ENCODE peak calls at places on chromosomes 4 and X, in seven cellular contexts. Q is esophagus squamous epithelium; K is naive thymus-derived CD4-positive, alpha-beta T cell; O is HCT116; X is heart left ventricle; A is CD8-positive, alpha-beta T cell; T is uterus. M is an unnamed sample.

GRCh38 chr4:6251365-6251764 is 18.3 kb upstream of the WFS1 start:
- DNase-seq in Q (no peak), A (no peak), O (no peak), T (no peak), K (no peak), X (no peak), M (no peak)

GRCh38 chr4:21136231-21136630 is 436.0 kb downstream of the PACRGL start:
- DNase-seq in X (no peak), T (no peak), O (no peak), A (no peak), K (no peak), Q (no peak), M (no peak)

GRCh38 chr4:133982533-133983224 is 218.9 kb downstream of the PABPC4L start:
- DNase-seq in Q (no peak), K (no peak), O (no peak), T (no peak), X (no peak), A (no peak), M (no peak)

GRCh38 chrX:57453901-57454300 is 137.9 kb upstream of the ZXDB start:
- DNase-seq in T (no peak), O (no peak), Q (no peak), X (no peak), A (no peak), K (peak; percentile 22), M (peak; percentile 0)

GRCh38 chr4:61427818-61428495 is 227.8 kb downstream of the ADGRL3 start:
- DNase-seq in K (no peak), X (no peak), A (no peak), Q (no peak), O (no peak), T (no peak), M (no peak)

GRCh38 chr4:41120297-41121217 is 93.8 kb downstream of the APBB2 start:
- DNase-seq in O (no peak), A (no peak), K (no peak), Q (no peak), T (peak; percentile 79), X (no peak), M (no peak)

GRCh38 chr4:38612996-38613395 is 51.0 kb upstream of the KLF3 start:
- DNase-seq in A (no peak), T (no peak), O (no peak), K (no peak), Q (no peak), X (no peak), M (peak; percentile 74)

GRCh38 chr4:152415980-152416379 is 119.9 kb downstream of the FBXW7 start:
- DNase-seq in Q (no peak), A (no peak), T (no peak), X (no peak), O (no peak), K (no peak), M (no peak)

GRCh38 chr4:26069218-26069617 is 155.2 kb downstream of the SMIM20 start:
- DNase-seq in A (no peak), X (no peak), K (no peak), O (no peak), Q (no peak), T (no peak), M (peak; percentile 10)

GRCh38 chrX:129823115-129823514 is 20.6 kb downstream of the ZDHHC9 start:
- DNase-seq in T (peak; percentile 22), K (peak; percentile 63), O (no peak), A (peak; percentile 61), X (peak; percentile 30), Q (no peak), M (peak; percentile 51)

GRCh38 chr4:128958194-128958593 is 135.1 kb downstream of the SCLT1 start:
- DNase-seq in Q (no peak), X (no peak), O (no peak), T (no peak), A (no peak), K (peak; percentile 3), M (peak; percentile 6)

GRCh38 chr4:173288698-173289350 is 45.3 kb downstream of the HMGB2 start:
- DNase-seq in Q (no peak), T (no peak), O (no peak), A (no peak), K (no peak), X (no peak), M (peak; percentile 10)

GRCh38 chrX:70026112-70026850 is 23.5 kb downstream of the AWAT2 start:
- DNase-seq in X (no peak), Q (no peak), A (no peak), T (no peak), O (no peak), K (no peak), M (no peak)

GRCh38 chr4:149987330-149987751 is 90.9 kb upstream of the DCLK2 start:
- DNase-seq in Q (no peak), O (no peak), T (no peak), A (no peak), X (no peak), K (no peak), M (no peak)

GRCh38 chr4:15402974-15403373 is 24.9 kb upstream of the C1QTNF7 start:
- DNase-seq in A (no peak), K (no peak), X (no peak), Q (no peak), O (no peak), T (no peak), M (no peak)

GRCh38 chr4:7777017-7777710 is 162.5 kb downstream of the AFAP1 start:
- DNase-seq in T (no peak), O (no peak), A (no peak), K (no peak), Q (no peak), X (no peak), M (no peak)

GRCh38 chr4:146033149-146033548 is 94.5 kb upstream of the ZNF827 start:
- DNase-seq in Q (no peak), O (no peak), A (no peak), X (no peak), T (no peak), K (no peak), M (peak; percentile 83)

GRCh38 chrX:136457303-136457917 is 30.3 kb upstream of the BRS3 start:
- DNase-seq in K (no peak), Q (no peak), T (no peak), O (no peak), X (no peak), A (no peak), M (no peak)

GRCh38 chr4:151641167-151641566 is 119.6 kb downstream of the GATB start:
- DNase-seq in Q (no peak), T (no peak), O (no peak), X (no peak), A (no peak), K (no peak), M (no peak)

GRCh38 chr4:189062047-189062820 is 878.4 kb upstream of the FRG1 start:
- DNase-seq in O (no peak), X (no peak), A (no peak), K (no peak), Q (no peak), T (no peak), M (no peak)

GRCh38 chrX:39507034-39507433 is 590.7 kb downstream of the BCOR start:
- DNase-seq in O (no peak), X (no peak), K (no peak), T (no peak), Q (no peak), A (no peak), M (no peak)

DNA sequence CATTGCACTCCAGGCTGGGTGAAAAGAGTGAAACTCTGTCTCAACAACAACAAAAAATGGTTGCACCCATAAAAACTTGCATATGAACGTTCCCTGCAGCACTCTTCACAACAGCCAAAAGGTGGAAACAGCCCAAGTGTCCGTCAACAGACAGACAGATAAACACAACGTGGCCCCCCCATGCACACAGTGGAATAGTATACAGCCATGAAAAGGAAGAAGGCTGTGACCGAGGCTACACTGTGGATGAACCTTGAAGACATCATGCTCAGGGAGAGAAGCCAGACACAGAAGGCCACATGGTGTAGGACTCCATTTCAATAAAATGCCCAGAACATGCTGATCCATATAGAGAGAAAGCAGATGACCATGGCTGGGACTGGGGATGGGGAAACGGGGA is 33.5 kb upstream of the ASMTL start:
- DNase-seq in O (no peak), X (no peak), T (no peak), A (peak; percentile 5), K (no peak), Q (no peak), M (no peak)
- H3K36me3 ChIP-seq in O (no peaks in the 10 kb centered on the region), X (no peaks in the 10 kb centered on the region), T (no peaks in the 10 kb centered on the region), A (peaks cover 31% of the 10 kb centered on the region), K (peaks cover 43% of the 10 kb centered on the region), Q (no peaks in the 10 kb centered on the region), M (no peaks in the 10 kb centered on the region)

DNA sequence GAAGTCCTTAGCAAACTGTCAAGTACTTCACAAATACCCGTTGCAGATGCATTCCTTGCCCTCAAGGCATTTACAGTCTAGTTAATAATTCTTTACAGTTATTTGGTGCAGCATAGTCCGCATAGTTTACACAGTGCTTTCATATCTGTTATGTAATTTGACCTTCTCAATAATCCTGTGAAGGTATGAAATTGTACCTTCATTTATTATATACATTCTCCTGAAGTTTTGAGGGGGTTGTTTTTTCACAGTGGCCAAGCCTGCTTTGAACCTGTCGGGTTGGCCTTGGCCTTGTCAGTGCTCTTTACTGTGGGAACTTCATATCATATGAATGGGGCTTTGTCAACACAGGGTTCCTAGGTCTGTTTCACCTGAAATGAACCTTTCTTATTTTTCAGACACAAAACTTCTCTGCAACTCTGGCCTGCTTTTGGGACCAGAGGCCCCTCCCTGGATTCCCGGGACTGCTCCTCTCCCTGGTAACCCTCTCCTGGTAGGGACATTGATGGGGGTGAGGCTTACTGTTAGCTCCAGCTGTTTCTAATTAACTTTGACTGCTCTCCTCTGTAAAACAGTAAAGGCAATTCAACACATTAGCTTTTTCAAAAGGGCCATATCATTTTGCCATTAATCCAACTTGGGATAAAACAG is 9.1 kb downstream of the IGFBP7 start:
- DNase-seq in T (no peak), X (no peak), A (no peak), Q (no peak), O (no peak), K (no peak), M (no peak)
- H3K4me1 ChIP-seq in T (peaks cover 24% of the 10 kb centered on the region), X (peaks cover 64% of the 10 kb centered on the region), A (no peaks in the 10 kb centered on the region), Q (peaks cover 73% of the 10 kb centered on the region), O (no peaks in the 10 kb centered on the region), K (no peaks in the 10 kb centered on the region), M (no peaks in the 10 kb centered on the region)

DNA sequence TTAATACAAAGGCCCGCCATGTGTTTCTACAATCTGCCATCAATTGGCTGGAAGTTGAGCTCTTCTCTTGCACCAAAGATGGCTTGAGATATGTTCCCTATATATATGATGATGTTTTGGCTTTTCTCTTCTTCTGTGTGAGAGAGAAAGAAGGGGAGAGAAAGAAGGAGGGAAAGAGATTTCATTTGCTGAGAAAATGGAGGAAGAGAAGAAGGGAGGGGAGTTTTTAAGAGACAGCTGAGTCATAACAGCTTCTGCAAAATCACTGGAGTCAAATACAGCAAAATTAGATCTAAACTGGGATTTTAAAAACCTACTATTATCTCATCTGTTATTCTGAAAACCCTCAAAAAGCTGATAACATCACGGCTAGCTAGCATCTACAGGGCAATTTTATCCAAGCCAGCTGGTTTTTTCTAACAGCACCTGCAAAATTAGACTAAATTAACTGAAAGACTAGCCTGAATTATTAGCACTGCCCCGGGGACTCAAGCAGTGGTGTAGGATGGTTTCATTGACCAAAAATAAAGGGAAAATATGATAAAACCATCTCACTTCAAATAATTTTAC is 647.6 kb upstream of the ACTRT1 start:
- DNase-seq in T (no peak), O (no peak), X (no peak), A (no peak), K (no peak), Q (no peak), M (no peak)
- H3K27me3 ChIP-seq in T (no peaks in the 10 kb centered on the region), O (no peaks in the 10 kb centered on the region), X (no peaks in the 10 kb centered on the region), A (no peaks in the 10 kb centered on the region), K (no peaks in the 10 kb centered on the region), Q (no peaks in the 10 kb centered on the region), M (no peaks in the 10 kb centered on the region)

DNA sequence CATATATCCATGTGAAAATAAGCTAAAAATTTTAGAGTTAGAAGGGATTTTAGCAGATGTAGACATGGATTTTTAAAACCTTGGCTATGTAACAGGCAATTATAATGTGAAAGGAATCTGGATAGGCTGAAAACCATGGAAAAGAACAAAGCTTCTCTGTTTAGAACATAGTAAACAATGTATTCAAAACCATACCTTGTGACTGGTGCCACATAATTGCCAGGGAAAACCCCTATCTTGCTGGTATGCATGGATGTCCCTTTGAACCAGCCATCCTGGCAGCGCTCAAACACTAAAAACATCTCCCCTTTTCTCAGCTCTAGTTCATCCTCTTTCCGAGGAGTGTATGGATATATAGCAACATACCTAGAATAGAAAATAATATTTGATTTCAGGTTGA is 110.6 kb upstream of the CBR4 start:
- DNase-seq in X (no peak), Q (no peak), T (no peak), A (no peak), O (no peak), K (no peak), M (no peak)
- H3K36me3 ChIP-seq in X (peaks cover 3% of the 10 kb centered on the region), Q (peaks cover 55% of the 10 kb centered on the region), T (no peaks in the 10 kb centered on the region), A (no peaks in the 10 kb centered on the region), O (peaks cover 30% of the 10 kb centered on the region), K (no peaks in the 10 kb centered on the region), M (peaks cover 8% of the 10 kb centered on the region)